ENCODE peak calls at places on chromosomes 2 and 18, in seven cellular contexts. H, K, Q, J, W, S and T are unnamed samples.

GRCh38 chr2:109607766-109608165 is 6.0 kb downstream of the SEPTIN10 start:
- DNase-seq in H (no peak), K (no peak), Q (no peak), J (no peak), W (no peak), S (no peak), T (no peak)

GRCh38 chr2:241312082-241312481 is 3.4 kb downstream of the HDLBP start:
- DNase-seq in H (no peak), K (no peak), Q (no peak), J (no peak), W (no peak), S (no peak), T (no peak)

GRCh38 chr2:88069117-88069516 is 1.5 kb downstream of the SMYD1 start:
- DNase-seq in H (no peak), K (no peak), Q (no peak), J (no peak), W (no peak), S (no peak), T (no peak)

GRCh38 chr18:26301681-26302080 is 75.4 kb downstream of the TAF4B start:
- DNase-seq in H (no peak), K (no peak), Q (no peak), J (no peak), W (no peak), S (no peak), T (no peak)

GRCh38 chr2:68196120-68196716 is 38.5 kb downstream of the PNO1 start:
- DNase-seq in H (no peak), K (no peak), Q (peak; percentile 18), J (no peak), W (peak; percentile 35), S (peak; percentile 53), T (no peak)

GRCh38 chr2:150486539-150487484 is 655 bp downstream of the RND3 start:
- DNase-seq in H (no peak), K (peak; percentile 73), Q (no peak), J (peak; percentile 50), W (no peak), S (peak; percentile 48), T (peak; percentile 25)

GRCh38 chr2:234773764-234774409 is 177.9 kb upstream of the SH3BP4 start:
- DNase-seq in H (no peak), K (no peak), Q (no peak), J (no peak), W (no peak), S (no peak), T (no peak)

GRCh38 chr2:159735648-159736047 is 23.3 kb downstream of the MARCHF7 start:
- DNase-seq in H (no peak), K (no peak), Q (no peak), J (no peak), W (no peak), S (no peak), T (no peak)

GRCh38 chr18:70781860-70782453 is 493.1 kb downstream of the SOCS6 start:
- DNase-seq in H (peak; percentile 18), K (no peak), Q (peak; percentile 7), J (peak; percentile 67), W (peak; percentile 52), S (peak; percentile 53), T (peak; percentile 51)

GRCh38 chr18:4455113-4455811 is at the start of gene DLGAP1:
- DNase-seq in H (no peak), K (peak; percentile 84), Q (no peak), J (peak; percentile 74), W (no peak), S (no peak), T (peak; percentile 63)

GRCh38 chr2:221649045-221649444 is 76.9 kb upstream of the EPHA4 start:
- DNase-seq in H (no peak), K (peak; percentile 77), Q (no peak), J (peak; percentile 44), W (no peak), S (peak; percentile 61), T (no peak)

GRCh38 chr2:48849770-48850169 is 94.2 kb upstream of the LHCGR start:
- DNase-seq in H (no peak), K (no peak), Q (no peak), J (no peak), W (no peak), S (no peak), T (no peak)

GRCh38 chr2:207844648-207845047 is 74.9 kb upstream of the FZD5 start:
- DNase-seq in H (no peak), K (no peak), Q (no peak), J (no peak), W (no peak), S (no peak), T (no peak)

GRCh38 chr2:33242845-33243244 is 233.6 kb upstream of the RASGRP3 start:
- DNase-seq in H (no peak), K (no peak), Q (no peak), J (no peak), W (no peak), S (no peak), T (no peak)

GRCh38 chr2:38750011-38750792 is 959 bp downstream of the SRSF7 start:
- DNase-seq in H (peak; percentile 68), K (peak; percentile 85), Q (peak; percentile 71), J (no peak), W (peak; percentile 49), S (no peak), T (peak; percentile 13)

GRCh38 chr2:47260971-47261370 is 105.9 kb upstream of the STPG4 start:
- DNase-seq in H (no peak), K (no peak), Q (no peak), J (no peak), W (no peak), S (no peak), T (no peak)

GRCh38 chr2:72745679-72746368 is 80.0 kb downstream of the EXOC6B start:
- DNase-seq in H (peak; percentile 17), K (no peak), Q (peak; percentile 5), J (no peak), W (no peak), S (peak; percentile 41), T (no peak)

GRCh38 chr2:49616800-49617199 is 462.5 kb upstream of the FSHR start:
- DNase-seq in H (no peak), K (no peak), Q (no peak), J (no peak), W (no peak), S (peak; percentile 5), T (no peak)

GRCh38 chr2:218716070-218716469 is 5.4 kb downstream of the TTLL4 start:
- DNase-seq in H (no peak), K (no peak), Q (no peak), J (no peak), W (no peak), S (no peak), T (no peak)

GRCh38 chr2:179275280-179276013 is 10.8 kb upstream of the SESTD1 start:
- DNase-seq in H (no peak), K (no peak), Q (no peak), J (no peak), W (no peak), S (no peak), T (no peak)
- TF ChIP-seq CTCF in H (no peak), K (no peak), Q (no peak), J (no peak), W (no peak), S (no peak), T (no peak)

GRCh38 chr2:236169151-236169721 is 1.1 kb upstream of the GBX2 start:
- DNase-seq in H (no peak), K (no peak), Q (peak; percentile 39), J (no peak), W (no peak), S (no peak), T (no peak)

GRCh38 chr2:236166157-236166780 is 1.9 kb downstream of the GBX2 start:
- DNase-seq in H (no peak), K (no peak), Q (peak; percentile 30), J (no peak), W (no peak), S (no peak), T (no peak)

GRCh38 chr2:236168110-236169067 is at the start of gene GBX2:
- DNase-seq in H (peak; percentile 92), K (no peak), Q (peak; percentile 49), J (peak; percentile 73), W (no peak), S (no peak), T (no peak)

GRCh38 chr2:236166781-236167296 is 1.3 kb downstream of the GBX2 start:
- DNase-seq in H (no peak), K (no peak), Q (peak; percentile 46), J (no peak), W (no peak), S (no peak), T (no peak)

GRCh38 chr2:236167297-236168109 is 683 bp downstream of the GBX2 start:
- DNase-seq in H (peak; percentile 58), K (peak; percentile 71), Q (peak; percentile 44), J (no peak), W (no peak), S (no peak), T (no peak)
- TF ChIP-seq CTCF in H (peak; percentile 70), K (peak; percentile 1), Q (no peak), J (no peak), W (no peak), S (no peak), T (peak; percentile 34)

GRCh38 chr18:76920974-76921373 is 98.6 kb downstream of the ZNF236 start:
- DNase-seq in H (no peak), K (no peak), Q (no peak), J (no peak), W (no peak), S (no peak), T (no peak)

GRCh38 chr18:76927216-76927725 is 104.9 kb downstream of the ZNF236 start:
- DNase-seq in H (no peak), K (no peak), Q (no peak), J (no peak), W (no peak), S (no peak), T (no peak)

GRCh38 chr18:76923485-76924085 is 101.2 kb downstream of the ZNF236 start:
- DNase-seq in H (peak; percentile 33), K (no peak), Q (no peak), J (no peak), W (no peak), S (no peak), T (no peak)

GRCh38 chr18:76922107-76922506 is 99.8 kb downstream of the ZNF236 start:
- DNase-seq in H (peak; percentile 11), K (no peak), Q (peak; percentile 80), J (no peak), W (peak; percentile 31), S (peak; percentile 38), T (no peak)
- TF ChIP-seq CTCF in H (peak; percentile 43), K (peak; percentile 61), Q (peak; percentile 83), J (no peak), W (peak; percentile 68), S (peak; percentile 48), T (peak; percentile 65)

GRCh38 chr2:227876536-227876882 is 5.1 kb downstream of the DAW1 start:
- DNase-seq in H (no peak), K (no peak), Q (no peak), J (no peak), W (no peak), S (no peak), T (no peak)

GRCh38 chr2:227880460-227880859 is 9.0 kb downstream of the DAW1 start:
- DNase-seq in H (no peak), K (no peak), Q (no peak), J (no peak), W (no peak), S (no peak), T (no peak)

GRCh38 chr2:227884511-227884947 is 13.1 kb downstream of the DAW1 start:
- DNase-seq in H (peak; percentile 62), K (peak; percentile 74), Q (no peak), J (peak; percentile 64), W (peak; percentile 27), S (peak; percentile 53), T (peak; percentile 72)

GRCh38 chr2:227877359-227878309 is 6.2 kb downstream of the DAW1 start:
- DNase-seq in H (no peak), K (no peak), Q (no peak), J (no peak), W (no peak), S (peak; percentile 54), T (no peak)

GRCh38 chr2:227881866-227882517 is 10.6 kb downstream of the DAW1 start:
- DNase-seq in H (no peak), K (no peak), Q (no peak), J (no peak), W (no peak), S (no peak), T (no peak)
- TF ChIP-seq CTCF in H (no peak), K (no peak), Q (no peak), J (no peak), W (no peak), S (no peak), T (no peak)